ENCODE peak calls at places on chromosomes 5 and 9, in four cellular contexts. H, J, W and X are unnamed samples.

GRCh38 chr9:6048039-6048438 is 32.6 kb upstream of the RANBP6 start:
- DNase-seq in J (no peak), W (no peak), H (no peak), X (no peak)

GRCh38 chr9:130897105-130897751 is 616 bp upstream of the QRFP start:
- DNase-seq in W (no peak), J (no peak), H (no peak), X (no peak)

GRCh38 chr5:125262782-125263181 is 516.3 kb upstream of the ZNF608 start:
- DNase-seq in H (peak), W (no peak), J (no peak), X (no peak)

GRCh38 chr9:21110708-21111576 is 30.7 kb downstream of the IFNW1 start:
- DNase-seq in H (peak), W (peak), J (peak), X (peak)

GRCh38 chr5:34791761-34792244 is 47.2 kb upstream of the TTC23L start:
- DNase-seq in J (peak), W (no peak), H (peak), X (peak)

GRCh38 chr5:107331882-107332281 is 338.9 kb downstream of the EFNA5 start:
- DNase-seq in W (no peak), H (peak), J (no peak), X (peak)

GRCh38 chr5:90585337-90585986 is 26.9 kb downstream of the ADGRV1 start:
- DNase-seq in W (no peak), H (no peak), J (no peak), X (no peak)

GRCh38 chr9:129482521-129483466 is 138.1 kb downstream of the C9orf50 start:
- DNase-seq in J (peak), W (peak), H (peak), X (peak)

GRCh38 chr5:52455920-52456319 is 331.8 kb upstream of the ITGA1 start:
- DNase-seq in W (no peak), H (no peak), J (no peak), X (no peak)

GRCh38 chr5:154610321-154611154 is 132.5 kb upstream of the HAND1 start:
- DNase-seq in W (peak), H (peak), J (peak), X (peak)

GRCh38 chr9:122179690-122180074 is 20.0 kb downstream of the MORN5 start:
- DNase-seq in W (no peak), H (no peak), J (peak), X (no peak)

GRCh38 chr5:87277279-87277835 is 9.7 kb downstream of the RASA1 start:
- DNase-seq in H (no peak), J (peak), W (no peak), X (peak)

GRCh38 chr9:27386759-27387158 is 89.8 kb upstream of the EQTN start:
- DNase-seq in J (no peak), H (no peak), W (no peak), X (no peak)

GRCh38 chr9:135077497-135078200 is 9.8 kb upstream of the OLFM1 start:
- DNase-seq in J (peak), H (no peak), W (no peak), X (peak)

GRCh38 chr5:136006767-136007251 is 22.0 kb upstream of the TGFBI start:
- DNase-seq in H (peak), J (peak), W (no peak), X (peak)

GRCh38 chr9:89790542-89791109 is 185.8 kb downstream of the GADD45G start:
- DNase-seq in J (no peak), W (no peak), H (no peak), X (no peak)

GRCh38 chr5:43061352-43061751 is 21.2 kb upstream of the ANXA2R start:
- DNase-seq in J (no peak), W (no peak), H (peak), X (no peak)

GRCh38 chr5:28012538-28012937 is 974.2 kb upstream of the CDH9 start:
- DNase-seq in J (no peak), H (no peak), W (no peak), X (no peak)

GRCh38 chr5:158127536-158127935 is 268.6 kb upstream of the CLINT1 start:
- DNase-seq in W (no peak), J (no peak), H (no peak), X (no peak)

GRCh38 chr5:43020294-43020711 is 19.8 kb downstream of the ANXA2R start:
- DNase-seq in J (peak), H (no peak), W (no peak), X (no peak)

GRCh38 chr5:38212307-38212706 is 46.1 kb upstream of the EGFLAM start:
- DNase-seq in H (no peak), W (no peak), J (no peak), X (no peak)

GRCh38 chr9:107174441-107174840 is 108.6 kb upstream of the RAD23B start:
- DNase-seq in J (peak), H (peak), W (no peak), X (peak)

GRCh38 chr5:102755691-102756371 is 726 bp downstream of the PAM start:
- DNase-seq in H (peak), W (peak), J (peak), X (peak)

GRCh38 chr5:135013947-135014570 is 20.0 kb downstream of the PITX1 start:
- DNase-seq in W (no peak), H (no peak), J (peak), X (no peak)

GRCh38 chr9:136792321-136793062 is 1.3 kb downstream of the TMEM141 start:
- DNase-seq in H (no peak), W (no peak), J (no peak), X (no peak)
- H3K4me3 ChIP-seq in H (no peak), W (peak), J (no peak), X (no peak)

GRCh38 chr5:9898319-9898718 is 268.2 kb upstream of the TAS2R1 start:
- DNase-seq in H (peak), J (peak), W (peak), X (peak)
- TF ChIP-seq CTCF in H (peak), J (peak), W (peak), X (peak)

GRCh38 chr5:65481635-65482271 is at the start of gene ADAMTS6:
- DNase-seq in J (peak), W (peak), H (peak), X (peak)

GRCh38 chr5:65482727-65483473 is 1.2 kb upstream of the ADAMTS6 start:
- DNase-seq in W (peak), H (peak), J (peak), X (peak)

GRCh38 chr5:65483474-65484346 is 2.0 kb upstream of the ADAMTS6 start:
- DNase-seq in J (peak), W (peak), H (peak), X (peak)

GRCh38 chr5:65481171-65481575 is 547 bp downstream of the ADAMTS6 start:
- DNase-seq in J (peak), W (peak), H (no peak), X (peak)

DNA sequence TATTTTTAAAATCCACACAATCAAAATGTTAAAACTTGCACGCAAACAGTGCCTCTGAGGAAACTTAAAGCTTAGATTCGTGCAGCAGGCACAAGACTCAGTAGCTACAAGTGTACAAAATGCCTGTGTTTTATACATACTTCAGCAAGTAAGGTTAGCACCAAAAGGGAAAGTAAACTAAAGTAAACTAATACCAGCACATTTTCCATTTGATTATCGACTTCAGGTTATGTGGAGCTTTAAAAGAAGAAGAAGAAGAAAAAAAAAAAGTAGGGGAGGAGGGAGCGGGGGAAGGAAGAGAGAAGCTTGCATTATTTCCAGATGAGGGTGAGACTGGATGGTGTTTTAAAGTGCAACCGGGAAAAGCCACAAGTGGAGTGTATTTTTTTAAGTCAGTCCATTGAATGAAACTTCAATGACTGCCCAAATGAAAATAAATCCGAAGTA is 583 bp upstream of the ADAMTS6 start:
- DNase-seq in W (peak), H (peak), J (peak), X (peak)
- H3K4me3 ChIP-seq in W (peak), H (peak), J (peak), X (peak)

DNA sequence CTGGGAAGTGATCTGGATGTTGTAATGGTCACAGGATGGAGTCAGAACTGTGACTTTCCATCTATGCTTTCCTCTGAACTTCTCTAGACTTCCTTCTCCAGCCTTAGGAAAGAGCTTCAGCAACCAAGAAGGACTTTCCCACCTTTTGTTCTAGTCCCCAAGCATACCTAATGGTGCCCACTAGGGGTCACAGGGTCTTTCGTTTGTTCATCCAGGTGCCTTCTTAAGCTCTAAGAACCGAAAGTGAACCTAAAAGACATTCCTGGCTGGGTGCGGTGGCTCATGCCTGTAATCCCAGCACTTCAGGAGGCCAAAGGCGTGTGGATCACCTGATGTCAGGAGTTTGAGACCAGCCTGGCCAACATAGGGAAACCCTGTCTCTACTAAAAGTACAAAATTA is 1.8 kb upstream of the WNT8A start:
- DNase-seq in W (no peak), J (no peak), H (no peak), X (no peak)
- TF ChIP-seq CTCF in W (no peak), J (no peak), H (no peak), X (no peak)

DNA sequence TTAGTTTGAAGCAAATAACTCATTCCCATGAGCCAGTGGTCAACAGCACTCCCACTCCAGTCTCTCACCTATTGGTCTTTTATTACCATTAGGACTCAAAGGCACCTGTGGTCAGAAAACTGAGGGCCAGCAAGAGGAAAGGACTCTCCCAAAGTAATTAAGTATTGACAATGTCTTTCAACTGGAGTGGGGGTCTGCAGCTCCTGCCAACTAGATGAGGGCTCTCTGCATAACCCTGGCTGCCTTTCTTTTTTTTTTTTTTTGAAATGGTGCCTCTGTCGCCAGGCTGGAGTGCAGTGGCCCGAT is 577 bp upstream of the CDK5RAP2 start:
- DNase-seq in J (no peak), W (no peak), H (no peak), X (no peak)
- H3K4me3 ChIP-seq in J (no peak), W (no peak), H (peak), X (peak)

GRCh38 chr5:92467695-92468094 is 1084.6 kb upstream of the ARRDC3 start:
- DNase-seq in H (no peak), W (no peak), J (no peak), X (no peak)

GRCh38 chr5:92468307-92468706 is 1085.2 kb upstream of the ARRDC3 start:
- DNase-seq in H (no peak), W (no peak), J (no peak), X (no peak)

GRCh38 chr5:92471861-92472260 is 1088.7 kb upstream of the ARRDC3 start:
- DNase-seq in W (no peak), H (no peak), J (no peak), X (no peak)

GRCh38 chr5:92472981-92473566 is 1090.0 kb upstream of the ARRDC3 start:
- DNase-seq in H (no peak), W (no peak), J (no peak), X (no peak)

DNA sequence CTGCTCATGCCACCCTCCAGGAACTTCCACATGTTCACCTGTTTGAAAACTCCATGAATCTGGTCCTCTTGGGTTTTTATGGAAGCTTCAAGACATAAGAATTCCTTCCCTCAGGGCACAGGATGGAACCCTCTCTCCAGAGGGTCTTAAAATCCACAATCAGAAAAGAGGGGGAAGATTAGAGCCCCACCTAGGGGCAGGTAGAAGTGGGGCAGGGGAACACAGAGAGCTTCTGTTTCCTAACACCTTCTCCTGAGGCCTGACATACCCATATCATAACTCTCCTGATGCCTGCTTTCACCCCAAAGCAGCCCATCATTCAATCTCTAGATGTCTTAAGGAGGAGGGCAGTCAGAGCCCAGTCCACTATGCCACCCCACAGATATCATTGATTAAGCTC is 1087.7 kb upstream of the ARRDC3 start:
- DNase-seq in H (no peak), W (no peak), J (no peak), X (no peak)
- TF ChIP-seq CTCF in H (no peak), W (no peak), J (no peak), X (peak)

GRCh38 chr9:94554439-94555331 is at the start of gene PCAT7:
- DNase-seq in H (no peak), W (peak), J (no peak), X (peak)
- H3K4me3 ChIP-seq in H (no peak), W (no peak), J (no peak), X (no peak)

DNA sequence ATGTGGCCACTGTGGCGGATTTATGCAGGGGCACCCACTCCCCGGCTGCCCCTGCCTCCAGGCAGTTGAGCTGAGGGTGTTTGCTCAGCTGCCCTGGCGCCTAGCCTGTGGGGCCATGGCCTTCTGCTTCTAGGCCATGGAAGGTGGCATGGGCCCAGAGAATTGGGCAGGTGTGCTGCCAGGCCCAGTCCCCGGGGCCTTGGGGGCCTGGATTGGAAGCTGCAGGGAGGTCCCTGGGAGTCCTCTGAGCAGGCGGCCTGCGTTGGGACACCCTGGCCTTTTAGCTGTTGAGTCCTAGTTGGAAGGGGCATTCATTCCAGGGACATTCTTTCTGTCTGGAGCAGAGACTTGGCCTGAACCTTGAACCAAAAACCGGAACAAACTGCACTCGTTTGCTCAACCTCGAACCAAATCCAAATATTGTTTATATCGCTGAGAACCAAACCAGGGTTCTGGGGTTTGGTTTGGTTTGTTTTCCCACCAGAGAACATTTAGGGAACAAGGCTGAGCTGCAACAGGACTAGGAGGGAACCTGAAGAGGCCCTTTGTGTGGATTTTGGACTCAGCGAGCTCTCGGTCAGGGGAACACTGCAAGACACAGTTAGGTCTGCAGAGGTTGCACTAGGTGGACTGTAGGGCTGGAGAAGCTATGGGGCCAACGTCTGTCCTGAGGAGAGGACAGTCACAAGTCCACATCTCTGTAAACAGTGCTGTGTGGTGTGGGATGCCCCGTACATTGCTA is 116.8 kb downstream of the BOD1 start:
- DNase-seq in H (no peak), W (no peak), J (no peak), X (no peak)
- TF ChIP-seq CTCF in H (no peak), W (no peak), J (no peak), X (no peak)

GRCh38 chr5:80568251-80568650 is 1.8 kb downstream of the ANKRD34B start:
- DNase-seq in H (no peak), W (peak), J (no peak), X (no peak)

GRCh38 chr5:80573062-80573461 is 3.0 kb upstream of the ANKRD34B start:
- DNase-seq in W (no peak), H (no peak), J (no peak), X (no peak)

GRCh38 chr5:80566711-80567259 is 3.3 kb downstream of the ANKRD34B start:
- DNase-seq in W (no peak), H (no peak), J (no peak), X (no peak)

GRCh38 chr5:80569961-80570786 is at the start of gene ANKRD34B:
- DNase-seq in H (no peak), J (peak), W (peak), X (peak)

DNA sequence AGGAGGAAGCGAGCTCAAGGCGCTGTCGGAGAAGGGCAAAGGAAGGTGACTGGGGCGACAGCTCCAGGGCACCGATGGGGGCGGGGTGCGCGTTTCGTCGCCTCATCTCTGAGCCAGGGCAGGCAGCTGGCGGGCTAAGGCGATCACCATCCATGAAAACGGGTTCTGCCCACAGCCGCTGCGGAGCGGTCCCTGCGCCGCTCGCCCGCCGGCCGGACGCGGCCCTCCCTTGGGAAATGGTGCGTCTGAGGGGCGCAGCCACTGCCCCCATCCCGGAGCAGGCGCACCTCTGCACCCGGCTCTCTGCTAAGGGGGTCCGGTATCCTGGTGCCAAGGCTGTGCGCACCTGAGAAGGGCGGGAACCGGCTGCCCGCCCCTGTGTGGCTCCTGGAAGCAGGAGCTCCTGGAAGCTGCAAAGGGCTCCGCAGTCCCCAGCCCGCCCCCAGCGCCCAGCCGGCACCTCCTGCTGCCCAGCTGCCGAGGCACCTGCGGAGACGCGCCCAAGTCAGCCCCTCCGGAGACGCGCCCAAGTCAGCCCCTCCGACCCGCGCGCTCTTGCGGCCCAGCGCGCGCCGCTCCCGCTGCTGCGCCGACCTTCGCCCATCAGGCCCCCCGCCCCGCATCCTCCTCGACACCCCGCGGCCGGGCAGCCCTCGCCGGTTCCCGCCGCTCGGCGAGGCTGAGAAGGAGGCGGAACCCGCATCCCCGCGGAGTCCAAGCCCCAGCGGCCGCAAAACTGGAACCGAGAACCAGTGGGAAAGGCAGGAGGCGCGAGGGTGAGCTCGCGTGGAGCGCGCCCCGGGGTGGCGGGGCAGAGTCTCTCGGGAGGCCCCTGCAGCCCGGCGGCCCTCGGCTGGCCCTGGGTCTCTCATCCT is 757 bp downstream of the ANKRD34B start:
- DNase-seq in H (no peak), W (peak), J (no peak), X (no peak)
- H3K4me3 ChIP-seq in H (no peak), W (peak), J (no peak), X (peak)